ENCODE peak calls at places on chromosomes 13 and 19, in eight cellular contexts. F is GM23338, X is hepatocyte, D is GM23248, M is SK-N-SH, Z is PC-9, L is PC-3, C is OCI-LY7. E is an unnamed sample. For H3K9me2, the result is how much of the 10 kb centered on the place peaks cover.

GRCh38 chr19:5624154-5624663 is 1.3 kb downstream of the SAFB start:
- DNase-seq in F (peak), X (peak), D (peak), M (peak), Z (no peak), L (peak), C (peak), E (peak)

GRCh38 chr13:53238241-53238640 is 209.6 kb downstream of the OLFM4 start:
- DNase-seq in F (peak), X (peak), D (no peak), M (no peak), Z (no peak), L (no peak), C (no peak), E (no peak)

GRCh38 chr13:33624740-33625139 is 193.2 kb upstream of the RFC3 start:
- DNase-seq in F (no peak), X (no peak), D (no peak), M (no peak), Z (no peak), L (no peak), C (peak), E (no peak)

GRCh38 chr13:73708393-73708985 is 425.7 kb downstream of the KLF12 start:
- DNase-seq in F (peak), X (peak), D (peak), M (peak), Z (peak), L (peak), C (peak), E (peak)

GRCh38 chr19:24033962-24034342 is 53.0 kb upstream of the ZNF254 start:
- DNase-seq in F (peak), X (peak), D (peak), M (peak), Z (peak), L (peak), C (peak), E (peak)

GRCh38 chr13:107864543-107865460 is 350.5 kb downstream of the LIG4 start:
- DNase-seq in F (peak), X (peak), D (peak), M (peak), Z (no peak), L (peak), C (peak), E (peak)

GRCh38 chr19:1608414-1609391 is 3.4 kb upstream of the UQCR11 start:
- DNase-seq in F (peak), X (no peak), D (peak), M (peak), Z (peak), L (peak), C (peak), E (peak)

GRCh38 chr13:24181991-24182702 is 21.6 kb downstream of the SPATA13 start:
- DNase-seq in F (no peak), X (no peak), D (no peak), M (no peak), Z (no peak), L (no peak), C (peak), E (no peak)

GRCh38 chr13:106507560-106508274 is 27.7 kb downstream of the EFNB2 start:
- DNase-seq in F (peak), X (peak), D (peak), M (no peak), Z (peak), L (peak), C (no peak), E (no peak)

GRCh38 chr19:37997911-37998344 is 90.9 kb downstream of the SIPA1L3 start:
- DNase-seq in F (no peak), X (peak), D (peak), M (no peak), Z (peak), L (peak), C (no peak), E (no peak)

GRCh38 chr13:31891472-31891871 is 140.1 kb upstream of the FRY start:
- DNase-seq in F (no peak), X (peak), D (no peak), M (no peak), Z (peak), L (no peak), C (no peak), E (no peak)

GRCh38 chr13:45846681-45847080 is 4.9 kb downstream of the SIAH3 start:
- DNase-seq in F (no peak), X (no peak), D (no peak), M (no peak), Z (no peak), L (no peak), C (no peak), E (no peak)

GRCh38 chr13:106525865-106526264 is 9.6 kb downstream of the EFNB2 start:
- DNase-seq in F (peak), X (no peak), D (no peak), M (no peak), Z (no peak), L (no peak), C (no peak), E (no peak)

GRCh38 chr13:85108356-85108755 is 690.9 kb downstream of the SLITRK6 start:
- DNase-seq in F (no peak), X (no peak), D (no peak), M (no peak), Z (no peak), L (no peak), C (no peak), E (no peak)

GRCh38 chr19:2527171-2527570 is 51.2 kb downstream of the GADD45B start:
- DNase-seq in F (no peak), X (no peak), D (no peak), M (no peak), Z (no peak), L (no peak), C (no peak), E (no peak)

GRCh38 chr13:46334008-46334407 is 53.0 kb downstream of the RUBCNL start:
- DNase-seq in F (no peak), X (no peak), D (no peak), M (no peak), Z (no peak), L (no peak), C (peak), E (no peak)

GRCh38 chr19:53432088-53432661 is 391 bp downstream of the ZNF761 start:
- DNase-seq in F (peak), X (peak), D (peak), M (peak), Z (no peak), L (peak), C (peak), E (peak)

GRCh38 chr19:37370880-37371661 is at the start of gene ZNF527:
- DNase-seq in F (peak), X (peak), D (peak), M (peak), Z (peak), L (peak), C (peak), E (peak)

GRCh38 chr13:22077205-22077683 is 406.4 kb downstream of the FGF9 start:
- DNase-seq in F (no peak), X (no peak), D (no peak), M (no peak), Z (no peak), L (no peak), C (no peak), E (no peak)

GRCh38 chr13:111972261-111972780 is 94.6 kb upstream of the SOX1 start:
- DNase-seq in F (no peak), X (no peak), D (no peak), M (no peak), Z (no peak), L (no peak), C (no peak), E (no peak)

GRCh38 chr19:4707322-4707721 is 16.3 kb downstream of the DPP9 start:
- DNase-seq in F (no peak), X (no peak), D (peak), M (no peak), Z (no peak), L (no peak), C (no peak), E (no peak)

GRCh38 chr19:16847407-16847806 is 18.2 kb downstream of the SIN3B start:
- DNase-seq in F (no peak), X (no peak), D (no peak), M (no peak), Z (no peak), L (no peak), C (no peak), E (no peak)

GRCh38 chr13:93758575-93758974 is 532.0 kb downstream of the GPC6 start:
- DNase-seq in F (no peak), X (no peak), D (peak), M (no peak), Z (no peak), L (peak), C (no peak), E (no peak)

GRCh38 chr13:31797154-31797775 is 57.9 kb downstream of the RXFP2 start:
- DNase-seq in F (peak), X (peak), D (peak), M (peak), Z (no peak), L (peak), C (no peak), E (no peak)

GRCh38 chr19:4495471-4495870 is 22.8 kb downstream of the PLIN4 start:
- DNase-seq in F (peak), X (no peak), D (no peak), M (no peak), Z (no peak), L (no peak), C (peak), E (peak)

GRCh38 chr13:113863511-113864302 is at the start of gene GAS6:
- DNase-seq in F (peak), X (peak), D (peak), M (peak), Z (no peak), L (peak), C (no peak), E (no peak)

GRCh38 chr19:58550362-58551122 is 4.4 kb downstream of the CHMP2A start:
- DNase-seq in F (no peak), X (no peak), D (no peak), M (no peak), Z (no peak), L (no peak), C (no peak), E (no peak)

GRCh38 chr19:3019211-3019854 is 9.7 kb downstream of the TLE2 start:
- DNase-seq in F (no peak), X (no peak), D (no peak), M (no peak), Z (no peak), L (no peak), C (no peak), E (no peak)

GRCh38 chr19:4172861-4173473 is 9.4 kb downstream of the SIRT6 start:
- DNase-seq in F (peak), X (peak), D (peak), M (peak), Z (no peak), L (peak), C (no peak), E (peak)

GRCh38 chr13:76641056-76641455 is 245.1 kb downstream of the KCTD12 start:
- DNase-seq in F (no peak), X (no peak), D (peak), M (peak), Z (no peak), L (no peak), C (no peak), E (no peak)

GRCh38 chr13:46383383-46383782 is 3.7 kb downstream of the RUBCNL start:
- DNase-seq in F (no peak), X (no peak), D (no peak), M (no peak), Z (no peak), L (no peak), C (peak), E (no peak)

DNA sequence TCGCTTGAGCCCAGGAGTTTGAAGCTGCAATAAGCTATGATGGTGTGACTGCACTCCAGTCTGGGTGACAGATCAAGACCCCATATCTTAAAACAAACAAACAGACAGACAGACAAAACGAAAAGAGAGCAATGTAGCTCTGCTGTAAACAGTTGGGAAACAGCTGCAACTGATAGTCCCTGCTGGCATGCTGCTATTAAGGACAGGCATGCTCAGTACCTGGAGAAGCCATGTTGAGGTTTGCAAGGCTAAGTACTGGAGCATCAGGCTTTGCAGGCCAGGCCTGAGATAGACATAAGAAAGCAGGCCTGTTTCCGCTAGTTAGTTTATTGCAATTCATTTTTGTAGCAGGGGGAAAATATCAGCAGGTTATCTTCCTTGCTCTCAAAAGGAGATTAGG is 16.2 kb upstream of the OBI1 start:
- DNase-seq in F (no peak), X (no peak), D (no peak), M (no peak), Z (no peak), L (no peak), C (no peak), E (no peak)
- H3K9me2 ChIP-seq in F (under half), X (under half), D (under half), M (under half), Z (under half), L (under half), C (under half), E (under half)

DNA sequence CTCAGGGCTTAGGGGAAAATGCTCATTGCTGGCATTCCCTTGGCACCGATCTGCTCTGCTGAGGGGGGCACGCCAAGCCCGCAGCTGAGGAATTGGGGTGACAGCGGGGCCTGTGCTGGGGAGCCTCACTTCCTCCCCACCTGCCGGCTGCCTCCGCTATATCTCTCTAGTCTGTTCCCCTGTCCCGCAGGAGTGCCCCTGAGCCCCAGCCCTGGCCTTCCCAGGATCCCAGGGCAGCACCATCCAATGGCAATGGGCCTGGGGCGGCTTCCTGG is 9.5 kb downstream of the STXBP2 start:
- DNase-seq in F (no peak), X (no peak), D (no peak), M (peak), Z (no peak), L (no peak), C (no peak), E (no peak)
- H3K4me3 ChIP-seq in F (no peak), X (no peak), D (no peak), M (no peak), Z (no peak), L (no peak), C (no peak), E (no peak)

DNA sequence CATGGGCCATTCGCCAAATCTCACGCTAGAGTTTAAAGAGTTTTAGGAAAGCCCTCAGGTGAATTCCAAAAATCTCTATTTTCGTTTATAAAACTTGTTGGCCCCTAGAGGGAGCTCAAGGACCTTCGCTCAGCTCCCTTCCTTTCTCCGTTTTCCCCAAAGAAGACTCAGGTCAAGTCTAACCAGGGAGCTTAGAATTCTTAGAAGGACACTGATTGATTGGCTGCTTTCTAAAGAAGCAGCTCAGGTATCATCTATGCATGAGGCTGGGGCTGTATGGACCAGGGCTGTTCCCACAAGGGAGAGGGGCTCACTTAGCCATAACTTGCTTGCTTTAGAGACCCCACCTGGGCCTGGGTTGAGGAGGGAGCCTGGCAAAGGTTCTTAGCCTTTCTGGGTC is 20.5 kb downstream of the DZIP1 start:
- DNase-seq in F (peak), X (peak), D (peak), M (peak), Z (peak), L (peak), C (peak), E (peak)
- H3K9me2 ChIP-seq in F (under half), X (under half), D (under half), M (under half), Z (under half), L (under half), C (under half), E (under half)

GRCh38 chr13:28251462-28251861 is 113.1 kb downstream of the PAN3 start:
- DNase-seq in F (no peak), X (no peak), D (no peak), M (no peak), Z (no peak), L (no peak), C (no peak), E (no peak)
- H3K4me3 ChIP-seq in F (no peak), X (no peak), D (no peak), M (no peak), Z (no peak), L (no peak), C (no peak), E (no peak)

GRCh38 chr19:9799162-9799561 is 19.7 kb downstream of the FBXL12 start:
- DNase-seq in F (no peak), X (no peak), D (no peak), M (no peak), Z (no peak), L (no peak), C (no peak), E (no peak)
- H3K9me2 ChIP-seq in F (under half), X (under half), D (under half), M (under half), Z (under half), L (under half), C (under half), E (under half)

DNA sequence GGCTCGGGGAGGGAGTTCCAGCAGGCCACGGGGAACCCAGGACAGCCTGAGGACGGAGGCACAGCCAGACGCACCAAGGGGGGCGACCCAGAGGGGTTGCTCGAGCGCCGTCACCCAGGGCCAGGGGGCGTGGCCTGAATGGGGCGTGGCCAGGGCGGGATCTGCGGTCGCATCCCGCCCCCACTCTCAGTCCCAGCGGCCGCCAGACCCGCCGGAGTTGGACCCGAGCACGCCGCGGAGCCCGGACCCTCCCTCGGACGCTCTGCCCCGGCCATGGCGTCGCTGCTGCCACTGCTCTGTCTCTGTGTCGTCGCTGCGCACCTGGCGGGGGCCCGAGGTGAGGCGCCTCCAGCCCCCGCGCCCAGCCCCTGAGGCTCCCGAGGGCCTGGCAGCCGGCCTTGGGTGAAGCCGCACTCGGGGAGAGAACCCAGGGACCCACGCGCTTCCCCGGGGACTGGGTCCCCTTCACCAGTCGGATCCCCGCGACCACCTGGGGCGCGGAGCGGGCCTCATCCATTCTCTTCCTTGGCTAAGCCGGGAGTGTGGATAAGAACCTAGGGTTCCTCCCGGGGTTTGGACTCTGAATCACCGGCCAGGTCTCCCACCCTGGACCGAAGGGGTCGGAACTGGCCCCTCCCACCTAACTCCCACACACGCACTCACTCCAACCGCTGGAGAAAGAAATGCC is at the start of gene CILP2:
- DNase-seq in F (peak), X (peak), D (peak), M (peak), Z (no peak), L (peak), C (peak), E (peak)
- H3K4me3 ChIP-seq in F (peak), X (peak), D (peak), M (peak), Z (peak), L (peak), C (no peak), E (no peak)

GRCh38 chr13:50390503-50391248 is 375.4 kb downstream of the KCNRG start:
- DNase-seq in F (no peak), X (no peak), D (no peak), M (no peak), Z (no peak), L (no peak), C (no peak), E (peak)
- H3K9me2 ChIP-seq in F (under half), X (under half), D (under half), M (under half), Z (under half), L (under half), C (under half), E (under half)

GRCh38 chr13:79445968-79446645 is 34.8 kb upstream of the NDFIP2 start:
- DNase-seq in F (peak), X (no peak), D (no peak), M (no peak), Z (no peak), L (no peak), C (no peak), E (no peak)
- H3K4me3 ChIP-seq in F (no peak), X (no peak), D (no peak), M (no peak), Z (no peak), L (no peak), C (no peak), E (no peak)

GRCh38 chr19:10831980-10832658 is 3.9 kb downstream of the TMED1 start:
- DNase-seq in F (no peak), X (no peak), D (no peak), M (no peak), Z (no peak), L (no peak), C (no peak), E (no peak)
- H3K9me2 ChIP-seq in F (under half), X (under half), D (under half), M (under half), Z (under half), L (under half), C (under half), E (under half)

E was measured in Karpas-422.